ENCODE peak calls at places on chromosomes 2 and 18, in seven cellular contexts. T is HCT116, Z is lower lobe of right lung, Q is colonic mucosa, E is mesendoderm, M is dorsolateral prefrontal cortex, B is neural progenitor cell. H is an unnamed sample.

GRCh38 chr2:27369471-27370025 is 590 bp downstream of the EIF2B4 start:
- DNase-seq in T (no peak), Z (no peak), Q (peak; percentile 65), E (peak; percentile 79), M (peak; percentile 39), B (no peak), H (no peak)

GRCh38 chr18:76752400-76752799 is 70.0 kb upstream of the ZNF236 start:
- DNase-seq in T (no peak), Z (no peak), Q (no peak), E (no peak), M (no peak), B (no peak), H (no peak)

GRCh38 chr18:26157326-26157725 is 23.7 kb downstream of the PSMA8 start:
- DNase-seq in T (no peak), Z (no peak), Q (no peak), E (peak; percentile 79), M (no peak), B (no peak), H (no peak)

GRCh38 chr18:28735731-28736130 is 558.8 kb upstream of the CDH2 start:
- DNase-seq in T (no peak), Z (no peak), Q (no peak), E (peak; percentile 46), M (no peak), B (no peak), H (no peak)

GRCh38 chr2:194495046-194495445 is 1162.0 kb upstream of the SLC39A10 start:
- DNase-seq in T (no peak), Z (no peak), Q (no peak), E (no peak), M (no peak), B (no peak), H (no peak)

GRCh38 chr2:64713686-64714085 is 60.0 kb upstream of the SERTAD2 start:
- DNase-seq in T (no peak), Z (no peak), Q (no peak), E (no peak), M (no peak), B (no peak), H (no peak)

GRCh38 chr2:120516323-120517314 is 170.7 kb downstream of the INHBB start:
- DNase-seq in T (no peak), Z (no peak), Q (no peak), E (no peak), M (no peak), B (no peak), H (no peak)

GRCh38 chr2:95238131-95238530 is 30.8 kb downstream of the ZNF892 start:
- DNase-seq in T (no peak), Z (no peak), Q (no peak), E (no peak), M (no peak), B (no peak), H (no peak)

GRCh38 chr2:66446178-66446860 is 11.4 kb downstream of the MEIS1 start:
- DNase-seq in T (no peak), Z (peak; percentile 47), Q (no peak), E (peak; percentile 70), M (no peak), B (peak; percentile 76), H (no peak)

GRCh38 chr2:175950512-175950911 is 51.6 kb downstream of the LNPK start:
- DNase-seq in T (no peak), Z (no peak), Q (no peak), E (no peak), M (no peak), B (no peak), H (no peak)

GRCh38 chr2:15912203-15912602 is 28.1 kb upstream of the MYCN start:
- DNase-seq in T (no peak), Z (no peak), Q (no peak), E (no peak), M (peak; percentile 31), B (no peak), H (no peak)

GRCh38 chr2:96882230-96882629 is 12.3 kb upstream of the SEMA4C start:
- DNase-seq in T (no peak), Z (no peak), Q (no peak), E (peak; percentile 49), M (no peak), B (no peak), H (no peak)

GRCh38 chr2:230932556-230933511 is 7.8 kb upstream of the GPR55 start:
- DNase-seq in T (no peak), Z (peak; percentile 57), Q (no peak), E (no peak), M (peak; percentile 81), B (no peak), H (no peak)

GRCh38 chr2:231530099-231531085 is at the start of gene NMUR1:
- DNase-seq in T (peak; percentile 19), Z (peak; percentile 79), Q (peak; percentile 50), E (peak; percentile 74), M (no peak), B (peak; percentile 83), H (peak; percentile 53)

GRCh38 chr2:9210030-9210429 is 3.4 kb downstream of the ASAP2 start:
- DNase-seq in T (no peak), Z (no peak), Q (no peak), E (no peak), M (no peak), B (no peak), H (no peak)

GRCh38 chr2:189641047-189641446 is 20.2 kb upstream of the ASNSD1 start:
- DNase-seq in T (no peak), Z (no peak), Q (no peak), E (peak; percentile 74), M (no peak), B (peak; percentile 37), H (no peak)

GRCh38 chr18:48314694-48315093 is 94.5 kb downstream of the ZBTB7C start:
- DNase-seq in T (no peak), Z (no peak), Q (no peak), E (no peak), M (no peak), B (peak; percentile 62), H (no peak)

DNA sequence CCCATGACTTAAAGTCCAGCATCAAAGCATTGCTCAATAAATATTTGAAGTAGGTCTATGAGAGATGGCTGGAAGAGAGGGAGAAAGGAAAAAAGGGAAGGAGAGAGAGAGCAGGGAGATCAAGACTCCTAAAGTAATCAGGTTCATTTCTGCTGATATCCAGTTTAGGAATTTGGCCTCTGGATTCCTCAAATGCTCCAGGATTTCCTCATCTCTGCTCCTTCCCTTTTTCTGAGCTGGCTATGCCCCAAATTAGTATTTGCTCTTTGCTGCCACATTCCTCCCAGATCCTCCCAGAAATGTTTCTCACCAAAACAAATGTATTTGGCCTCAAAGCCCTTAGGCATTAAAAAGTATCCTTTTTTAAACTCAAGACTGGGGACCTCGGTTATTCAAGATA is 739.3 kb upstream of the CHAC2 start:
- DNase-seq in T (no peak), Z (no peak), Q (no peak), E (peak; percentile 86), M (no peak), B (no peak), H (no peak)
- H3K27ac ChIP-seq in T (no peak overlapping the region), Z (no peak overlapping the region), Q (no peak overlapping the region), E (no peak overlapping the region), M (no peak overlapping the region), B (no peak overlapping the region), H (no peak overlapping the region)

GRCh38 chr2:233072838-233073237 is 12.7 kb downstream of the INPP5D start:
- DNase-seq in T (no peak), Z (no peak), Q (no peak), E (no peak), M (no peak), B (no peak), H (no peak)
- H3K4me3 ChIP-seq in T (no peak overlapping the region), Z (no peak overlapping the region), Q (no peak overlapping the region), E (no peak overlapping the region), M (no peak overlapping the region), B (no peak overlapping the region), H (no peak overlapping the region)

GRCh38 chr2:68838641-68839040 is 32.6 kb downstream of the BMP10 start:
- DNase-seq in T (no peak), Z (no peak), Q (no peak), E (no peak), M (no peak), B (no peak), H (no peak)

GRCh38 chr2:68835636-68836035 is 35.6 kb downstream of the BMP10 start:
- DNase-seq in T (no peak), Z (no peak), Q (no peak), E (no peak), M (no peak), B (no peak), H (no peak)

GRCh38 chr2:68837861-68838341 is 33.3 kb downstream of the BMP10 start:
- DNase-seq in T (no peak), Z (no peak), Q (no peak), E (no peak), M (no peak), B (no peak), H (no peak)

GRCh38 chr2:68839260-68839833 is 31.9 kb downstream of the BMP10 start:
- DNase-seq in T (peak; percentile 10), Z (no peak), Q (no peak), E (peak; percentile 48), M (no peak), B (no peak), H (no peak)

DNA sequence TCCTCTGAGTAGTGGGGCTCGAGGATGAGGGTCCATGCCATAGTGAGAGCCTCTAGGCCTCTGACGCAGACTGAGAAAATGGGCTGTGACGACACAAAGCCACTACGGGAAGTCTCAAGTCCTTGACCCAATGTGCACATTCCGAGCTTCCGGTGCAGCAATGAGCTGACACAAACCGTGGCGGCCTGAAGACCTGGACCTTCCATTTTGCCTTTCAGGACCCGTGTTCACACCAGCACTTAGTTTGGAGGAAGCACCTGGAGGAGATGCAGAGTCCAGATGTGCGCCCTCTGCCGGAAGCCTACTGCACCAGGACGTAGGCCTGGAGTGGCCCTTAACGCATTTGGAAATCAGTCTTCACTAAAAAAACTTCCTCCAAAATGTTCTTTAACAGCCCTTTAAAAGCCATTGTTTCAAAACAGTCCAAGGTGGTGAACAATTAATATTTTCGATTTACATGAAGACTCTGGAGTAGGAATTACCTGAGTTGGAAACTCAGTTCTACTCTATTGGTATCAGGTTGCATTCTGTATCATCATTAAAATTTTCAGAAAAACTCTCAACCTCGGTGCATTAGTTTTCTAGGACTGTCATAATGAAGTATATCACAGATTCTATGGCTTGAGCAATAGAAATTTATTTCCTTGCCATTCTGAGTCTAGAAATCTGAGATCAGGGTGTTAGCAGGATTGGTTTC is 33.9 kb downstream of the BMP10 start:
- DNase-seq in T (peak; percentile 58), Z (peak; percentile 91), Q (peak; percentile 68), E (peak; percentile 77), M (no peak), B (peak; percentile 80), H (peak; percentile 43)
- H3K27ac ChIP-seq in T (no peak overlapping the region), Z (no peak overlapping the region), Q (no peak overlapping the region), E (no peak overlapping the region), M (no peak overlapping the region), B (no peak overlapping the region), H (no peak overlapping the region)

GRCh38 chr18:3552305-3552704 is 102.3 kb downstream of the TGIF1 start:
- DNase-seq in T (no peak), Z (no peak), Q (no peak), E (peak; percentile 24), M (no peak), B (peak; percentile 51), H (no peak)

GRCh38 chr18:3554811-3555427 is 104.9 kb downstream of the TGIF1 start:
- DNase-seq in T (no peak), Z (no peak), Q (no peak), E (peak; percentile 91), M (no peak), B (no peak), H (no peak)

DNA sequence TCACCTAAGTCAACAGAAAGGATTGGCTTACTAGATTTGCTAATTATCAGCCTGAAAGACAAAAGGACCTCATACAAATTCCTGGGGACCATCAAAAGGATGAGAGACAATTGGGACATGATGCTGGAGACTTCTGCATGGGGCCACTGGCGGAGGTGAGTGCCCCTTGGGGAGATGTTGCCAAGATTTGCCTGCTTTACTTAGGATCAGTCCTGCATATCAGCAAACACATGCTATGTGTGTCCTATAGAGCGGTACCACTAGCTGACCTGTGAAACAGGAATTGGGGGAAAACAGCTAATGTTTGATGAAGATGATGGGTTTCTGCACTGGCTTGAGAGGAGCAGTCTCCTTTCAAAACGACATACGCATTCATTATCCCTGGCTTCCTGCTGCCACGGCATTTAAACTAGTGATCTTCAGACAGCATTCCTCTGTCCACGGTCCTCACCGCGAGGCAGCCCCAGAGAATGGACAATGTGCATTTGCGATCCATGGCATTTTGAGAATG is 104.2 kb downstream of the TGIF1 start:
- DNase-seq in T (no peak), Z (no peak), Q (no peak), E (peak; percentile 93), M (no peak), B (peak; percentile 81), H (no peak)
- H3K4me3 ChIP-seq in T (no peak overlapping the region), Z (no peak overlapping the region), Q (no peak overlapping the region), E (no peak overlapping the region), M (no peak overlapping the region), B (peak overlapping the region; percentile 5), H (no peak overlapping the region)

H was measured in effector memory CD4-positive, alpha-beta T cell.